ENCODE peak calls at places on chromosome 19, in four cellular contexts. One of them, this sample, is unnamed.

GRCh38 chr19:56294557-56294956 is 20.1 kb downstream of the ZSCAN5A start:
- DNase-seq in AG09309: no peak
- DNase-seq in fibroblast of lung: no peak
- DNase-seq in colonic mucosa: no peak
- DNase-seq in this sample: no peak

GRCh38 chr19:29606420-29606747 is 301 bp downstream of the POP4 start:
- DNase-seq in AG09309: no peak
- DNase-seq in fibroblast of lung: no peak
- DNase-seq in colonic mucosa: peak
- DNase-seq in this sample: no peak

GRCh38 chr19:17394891-17395415 is 957 bp upstream of the CCDC194 start:
- DNase-seq in AG09309: no peak
- DNase-seq in fibroblast of lung: peak
- DNase-seq in colonic mucosa: peak
- DNase-seq in this sample: peak

GRCh38 chr19:5903054-5903501 is 512 bp downstream of the NDUFA11 start:
- DNase-seq in AG09309: no peak
- DNase-seq in fibroblast of lung: peak
- DNase-seq in colonic mucosa: no peak
- DNase-seq in this sample: peak

GRCh38 chr19:17946965-17947784 is 14.4 kb downstream of the CCDC124 start:
- DNase-seq in AG09309: no peak
- DNase-seq in fibroblast of lung: no peak
- DNase-seq in colonic mucosa: no peak
- DNase-seq in this sample: no peak

GRCh38 chr19:19238126-19238894 is 26.6 kb downstream of the NCAN start:
- DNase-seq in AG09309: no peak
- DNase-seq in fibroblast of lung: no peak
- DNase-seq in colonic mucosa: no peak
- DNase-seq in this sample: no peak

GRCh38 chr19:6476155-6476895 is 5.3 kb downstream of the DENND1C start:
- DNase-seq in AG09309: no peak
- DNase-seq in fibroblast of lung: peak
- DNase-seq in colonic mucosa: peak
- DNase-seq in this sample: peak

GRCh38 chr19:29263305-29264080 is 50.5 kb upstream of the UQCRFS1 start:
- DNase-seq in AG09309: no peak
- DNase-seq in fibroblast of lung: peak
- DNase-seq in colonic mucosa: peak
- DNase-seq in this sample: peak

GRCh38 chr19:49421039-49421877 is 2.0 kb downstream of the PTH2 start:
- DNase-seq in AG09309: no peak
- DNase-seq in fibroblast of lung: peak
- DNase-seq in colonic mucosa: peak
- DNase-seq in this sample: peak

GRCh38 chr19:58304255-58304654 is 922 bp upstream of the ERVK3-1 start:
- DNase-seq in AG09309: no peak
- DNase-seq in fibroblast of lung: no peak
- DNase-seq in colonic mucosa: no peak
- DNase-seq in this sample: no peak

GRCh38 chr19:658059-658839 is 4.8 kb downstream of the RNF126 start:
- DNase-seq in AG09309: no peak
- DNase-seq in fibroblast of lung: no peak
- DNase-seq in colonic mucosa: no peak
- DNase-seq in this sample: no peak

GRCh38 chr19:1699998-1700732 is 47.8 kb upstream of the TCF3 start:
- DNase-seq in AG09309: no peak
- DNase-seq in fibroblast of lung: no peak
- DNase-seq in colonic mucosa: no peak
- DNase-seq in this sample: no peak

GRCh38 chr19:29259867-29260281 is 46.9 kb upstream of the UQCRFS1 start:
- DNase-seq in AG09309: no peak
- DNase-seq in fibroblast of lung: no peak
- DNase-seq in colonic mucosa: no peak
- DNase-seq in this sample: no peak

GRCh38 chr19:30666301-30666803 is 294.2 kb downstream of the ZNF536 start:
- DNase-seq in AG09309: no peak
- DNase-seq in fibroblast of lung: peak
- DNase-seq in colonic mucosa: peak
- DNase-seq in this sample: peak

GRCh38 chr19:10227215-10227971 is 3.7 kb downstream of the S1PR2 start:
- DNase-seq in AG09309: no peak
- DNase-seq in fibroblast of lung: peak
- DNase-seq in colonic mucosa: no peak
- DNase-seq in this sample: peak

GRCh38 chr19:10089801-10090375 is 3.8 kb downstream of the SHFL start:
- DNase-seq in AG09309: no peak
- DNase-seq in fibroblast of lung: no peak
- DNase-seq in colonic mucosa: no peak
- DNase-seq in this sample: no peak

GRCh38 chr19:51607077-51607476 is 23.1 kb downstream of the SIGLEC5 start:
- DNase-seq in AG09309: no peak
- DNase-seq in fibroblast of lung: no peak
- DNase-seq in colonic mucosa: no peak
- DNase-seq in this sample: no peak

GRCh38 chr19:8256276-8257051 is 47.3 kb downstream of the CERS4 start:
- DNase-seq in AG09309: no peak
- DNase-seq in fibroblast of lung: no peak
- DNase-seq in colonic mucosa: no peak
- DNase-seq in this sample: no peak

GRCh38 chr19:7575426-7576040 is 20.1 kb upstream of the CAMSAP3 start:
- DNase-seq in AG09309: no peak
- DNase-seq in fibroblast of lung: no peak
- DNase-seq in colonic mucosa: no peak
- DNase-seq in this sample: peak

GRCh38 chr19:17555480-17555928 is at the start of gene COLGALT1:
- DNase-seq in AG09309: peak
- DNase-seq in fibroblast of lung: peak
- DNase-seq in colonic mucosa: peak
- DNase-seq in this sample: peak

GRCh38 chr19:2415281-2415972 is 12.0 kb downstream of the TIMM13 start:
- DNase-seq in AG09309: no peak
- DNase-seq in fibroblast of lung: no peak
- DNase-seq in colonic mucosa: no peak
- DNase-seq in this sample: no peak

DNA sequence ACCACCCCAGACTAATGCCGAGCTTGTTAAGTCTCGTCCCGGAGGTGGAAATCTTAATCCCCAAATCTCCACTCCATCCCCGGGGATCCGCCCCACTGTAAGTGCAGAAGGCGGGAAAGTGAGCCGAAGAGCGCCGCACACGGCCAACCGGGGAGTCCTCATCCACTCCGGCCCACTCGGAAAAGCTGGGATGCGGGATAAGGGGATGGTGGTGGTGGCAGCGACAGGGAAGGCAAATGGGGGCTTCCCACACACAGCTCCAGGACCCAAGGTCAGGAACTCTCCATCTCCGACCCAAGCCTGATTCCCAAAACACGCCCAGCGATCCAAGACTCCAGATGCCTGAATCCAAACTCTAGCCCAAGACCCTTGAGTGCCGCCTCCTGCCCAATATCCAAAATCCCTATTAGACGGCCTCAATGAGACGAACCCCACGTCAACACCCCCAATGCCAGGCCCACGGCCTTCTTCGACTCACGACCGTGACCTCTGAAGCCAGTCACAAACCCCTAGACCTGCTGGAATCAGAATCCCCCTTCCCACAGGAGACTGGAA is 481 bp downstream of the FBL start:
- DNase-seq in AG09309: no peak
- DNase-seq in fibroblast of lung: no peak
- DNase-seq in colonic mucosa: no peak
- DNase-seq in this sample: peak
- TF ChIP-seq CTCF in AG09309: no peak
- TF ChIP-seq CTCF in fibroblast of lung: no peak
- TF ChIP-seq CTCF in colonic mucosa: no peak
- TF ChIP-seq CTCF in this sample: peak

DNA sequence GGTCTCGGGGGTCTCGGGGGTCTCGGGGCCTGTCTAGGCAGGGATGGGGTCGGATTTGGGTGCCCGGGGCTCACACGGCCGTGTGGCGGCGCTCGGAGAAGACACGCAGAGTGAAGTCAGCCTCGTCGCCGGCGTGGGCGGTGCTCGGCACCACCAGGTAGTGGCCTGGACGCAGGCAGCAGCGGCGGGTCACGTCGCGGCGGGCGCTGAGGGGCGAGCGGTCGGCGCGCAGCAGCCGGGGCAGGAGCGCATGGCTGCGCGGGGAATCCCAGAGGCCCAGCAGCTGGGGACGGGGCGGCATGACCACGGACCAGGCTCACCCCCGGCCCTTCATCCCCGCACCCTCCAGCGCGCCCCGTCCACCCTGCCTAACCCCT is 8.2 kb downstream of the CAPN12 start:
- DNase-seq in AG09309: no peak
- DNase-seq in fibroblast of lung: no peak
- DNase-seq in colonic mucosa: peak
- DNase-seq in this sample: no peak
- H3K4me3 ChIP-seq in AG09309: peak
- H3K4me3 ChIP-seq in fibroblast of lung: no peak
- H3K4me3 ChIP-seq in colonic mucosa: peak
- H3K4me3 ChIP-seq in this sample: peak

DNA sequence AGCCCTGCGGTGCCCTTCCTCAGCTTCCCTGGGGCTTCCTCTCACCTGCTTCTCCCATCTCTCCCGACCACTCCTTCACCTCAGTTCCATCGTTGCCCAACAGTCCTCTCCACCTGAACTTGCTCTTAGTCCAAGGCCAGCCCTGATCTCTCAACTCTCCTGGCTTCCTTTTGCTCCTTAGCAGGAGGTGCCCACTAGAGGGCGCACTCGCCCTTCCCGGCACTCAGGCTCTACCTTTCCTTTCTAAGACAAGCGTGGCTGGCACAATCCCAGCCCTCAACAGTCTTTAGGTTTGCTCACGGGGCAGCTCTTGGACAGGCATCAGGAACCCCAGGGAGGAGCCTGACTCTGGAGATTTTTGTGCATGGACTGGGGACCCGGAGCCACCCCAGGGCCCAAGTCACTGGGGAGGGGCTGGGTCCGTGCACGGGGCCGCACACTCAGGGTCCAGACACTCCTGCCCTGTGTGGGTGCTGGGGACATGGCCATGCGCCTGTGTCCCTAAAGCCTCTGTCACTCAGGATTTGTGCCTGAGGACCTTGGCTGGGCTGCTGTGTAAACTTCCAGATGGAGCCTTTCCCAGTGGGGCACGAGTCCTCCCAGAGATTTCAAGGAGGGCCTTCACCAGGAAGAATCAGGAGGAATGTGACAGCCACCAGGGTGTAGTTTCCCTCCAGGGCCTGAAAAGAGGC is 12.1 kb upstream of the CEACAM8 start:
- DNase-seq in AG09309: no peak
- DNase-seq in fibroblast of lung: peak
- DNase-seq in colonic mucosa: peak
- DNase-seq in this sample: peak
- TF ChIP-seq CTCF in AG09309: peak
- TF ChIP-seq CTCF in fibroblast of lung: peak
- TF ChIP-seq CTCF in colonic mucosa: peak
- TF ChIP-seq CTCF in this sample: peak

DNA sequence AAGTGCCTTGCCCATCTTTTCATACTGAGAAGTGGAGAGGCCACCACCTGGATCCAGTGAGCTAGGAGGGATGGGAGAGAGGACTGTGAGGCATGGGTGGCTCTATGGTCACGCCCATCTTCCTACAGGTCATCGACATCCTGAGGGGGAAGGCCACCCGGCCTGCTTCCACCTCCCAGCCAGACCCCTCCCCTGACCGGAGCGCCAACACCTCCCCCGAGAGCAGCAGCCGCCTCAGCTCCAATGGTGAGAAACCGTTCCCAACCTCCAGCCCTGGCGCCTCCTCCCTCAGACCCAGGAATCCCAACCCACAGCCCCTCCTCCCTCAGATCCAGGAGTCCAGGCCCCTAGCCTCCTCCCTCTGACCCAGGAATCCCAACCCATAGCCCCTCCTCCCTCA is 10.1 kb downstream of the BCL3 start:
- DNase-seq in AG09309: no peak
- DNase-seq in fibroblast of lung: no peak
- DNase-seq in colonic mucosa: no peak
- DNase-seq in this sample: peak
- H3K4me3 ChIP-seq in AG09309: no peak
- H3K4me3 ChIP-seq in fibroblast of lung: peak
- H3K4me3 ChIP-seq in colonic mucosa: peak
- H3K4me3 ChIP-seq in this sample: peak

GRCh38 chr19:48395499-48395898 is 2.0 kb downstream of the GRIN2D start:
- DNase-seq in AG09309: no peak
- DNase-seq in fibroblast of lung: no peak
- DNase-seq in colonic mucosa: no peak
- DNase-seq in this sample: no peak

GRCh38 chr19:48394331-48395169 is 1.1 kb downstream of the GRIN2D start:
- DNase-seq in AG09309: no peak
- DNase-seq in fibroblast of lung: no peak
- DNase-seq in colonic mucosa: no peak
- DNase-seq in this sample: no peak

GRCh38 chr19:48395170-48395455 is 1.6 kb downstream of the GRIN2D start:
- DNase-seq in AG09309: no peak
- DNase-seq in fibroblast of lung: no peak
- DNase-seq in colonic mucosa: no peak
- DNase-seq in this sample: no peak

GRCh38 chr19:48393196-48393558 is 291 bp upstream of the GRIN2D start:
- DNase-seq in AG09309: no peak
- DNase-seq in fibroblast of lung: no peak
- DNase-seq in colonic mucosa: no peak
- DNase-seq in this sample: no peak

DNA sequence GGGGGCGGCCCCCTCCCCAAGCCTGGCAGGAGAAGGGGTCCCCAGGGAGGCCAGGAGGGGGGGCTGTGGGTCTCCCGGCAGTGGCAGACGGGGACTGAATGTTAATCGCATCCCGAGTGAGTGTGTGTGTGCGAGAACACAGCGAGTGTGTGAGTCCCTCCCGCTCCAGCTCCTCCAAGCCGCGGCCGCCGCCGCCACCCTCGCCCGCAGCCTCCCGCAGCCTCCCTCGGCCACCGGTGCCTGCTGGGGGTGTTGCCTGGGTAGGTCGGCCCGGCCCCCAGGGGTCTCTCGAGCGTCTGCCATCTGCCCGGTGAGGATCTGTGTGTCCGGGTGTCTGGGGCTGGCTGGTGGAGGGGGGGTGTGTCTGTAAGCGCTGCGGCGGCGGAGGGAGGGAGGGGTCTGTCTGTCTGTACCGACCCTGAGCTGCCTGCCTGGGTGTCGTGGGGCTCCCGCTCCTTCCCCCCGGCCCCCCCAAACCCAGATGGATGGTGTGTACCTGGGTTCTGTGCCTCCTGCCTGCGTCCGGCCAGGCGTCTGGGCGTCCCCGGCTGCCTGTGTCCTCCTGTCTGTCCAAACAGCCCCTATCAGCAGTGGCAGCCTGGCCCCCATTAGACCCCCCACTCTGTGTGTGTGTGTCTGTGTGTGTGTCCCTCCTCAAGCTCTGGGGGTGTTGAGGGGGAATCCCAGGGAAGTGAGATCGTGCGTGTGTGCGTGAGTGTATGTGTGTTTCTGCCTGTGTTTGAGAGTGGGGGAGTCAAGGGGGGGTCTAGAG is at the start of gene GRIN2D:
- DNase-seq in AG09309: no peak
- DNase-seq in fibroblast of lung: peak
- DNase-seq in colonic mucosa: no peak
- DNase-seq in this sample: peak
- TF ChIP-seq CTCF in AG09309: no peak
- TF ChIP-seq CTCF in fibroblast of lung: no peak
- TF ChIP-seq CTCF in colonic mucosa: no peak
- TF ChIP-seq CTCF in this sample: no peak